ENCODE peak calls at places on chromosome 16, in four cellular contexts. Z is left lung, U is uterus, Y is fibroblast of lung. X is an unnamed sample. For H3K4me1, the result is how much of the 10 kb centered on the place peaks cover.

GRCh38 chr16:27852681-27853080 is 210.8 kb downstream of the GSG1L start:
- DNase-seq in Z (no peak), U (no peak), Y (no peak), X (no peak)

GRCh38 chr16:54957403-54957802 is 26.7 kb downstream of the IRX5 start:
- DNase-seq in Z (no peak), U (no peak), Y (no peak), X (no peak)

GRCh38 chr16:660459-661183 is 7.3 kb upstream of the RHOT2 start:
- DNase-seq in Z (peak), Y (peak), U (peak), X (peak)

GRCh38 chr16:56382901-56383355 is 42.4 kb downstream of the AMFR start:
- DNase-seq in U (no peak), Y (peak), Z (no peak), X (no peak)

GRCh38 chr16:47311738-47312505 is 148.9 kb downstream of the ITFG1 start:
- DNase-seq in Z (no peak), U (no peak), Y (peak), X (no peak)

GRCh38 chr16:70394853-70395252 is 44.0 kb downstream of the ST3GAL2 start:
- DNase-seq in U (no peak), Y (no peak), Z (no peak), X (no peak)

GRCh38 chr16:4696172-4696904 is 3.0 kb downstream of the NUDT16L1 start:
- DNase-seq in Y (no peak), Z (no peak), U (peak), X (no peak)

GRCh38 chr16:2852731-2853507 is 5.1 kb downstream of the PRSS22 start:
- DNase-seq in Z (no peak), U (no peak), Y (no peak), X (no peak)

GRCh38 chr16:56116577-56116964 is 74.7 kb upstream of the GNAO1 start:
- DNase-seq in Y (no peak), U (no peak), Z (no peak), X (no peak)

GRCh38 chr16:7967986-7968509 is 622.3 kb downstream of the TMEM114 start:
- DNase-seq in Z (no peak), U (no peak), Y (no peak), X (no peak)

GRCh38 chr16:4380131-4381063 is 8.7 kb downstream of the VASN start:
- DNase-seq in Y (peak), U (no peak), Z (no peak), X (no peak)

GRCh38 chr16:52435573-52435972 is 111.4 kb downstream of the TOX3 start:
- DNase-seq in U (no peak), Z (no peak), Y (no peak), X (no peak)

GRCh38 chr16:27169511-27170071 is 33.7 kb upstream of the KDM8 start:
- DNase-seq in Z (peak), Y (peak), U (no peak), X (peak)

GRCh38 chr16:86501989-86502855 is 8.1 kb upstream of the FOXF1 start:
- DNase-seq in Y (no peak), Z (no peak), U (no peak), X (no peak)

GRCh38 chr16:83187404-83187803 is 560.6 kb downstream of the CDH13 start:
- DNase-seq in Y (peak), Z (no peak), U (no peak), X (no peak)

GRCh38 chr16:50245417-50246298 is 20.7 kb upstream of the ADCY7 start:
- DNase-seq in U (no peak), Y (peak), Z (peak), X (peak)

GRCh38 chr16:11248133-11248532 is 7.9 kb downstream of the SOCS1 start:
- DNase-seq in Y (no peak), Z (no peak), U (no peak), X (no peak)

GRCh38 chr16:396605-397004 is 394 bp upstream of the NME4 start:
- DNase-seq in Y (peak), U (no peak), Z (no peak), X (no peak)

GRCh38 chr16:22311520-22311919 is 14.3 kb downstream of the POLR3E start:
- DNase-seq in U (no peak), Y (no peak), Z (no peak), X (no peak)

GRCh38 chr16:29978564-29979270 is 5.0 kb downstream of the TAOK2 start:
- DNase-seq in U (no peak), Y (no peak), Z (no peak), X (no peak)

GRCh38 chr16:83891742-83892141 is 7.2 kb upstream of the MLYCD start:
- DNase-seq in U (no peak), Z (no peak), Y (no peak), X (no peak)

GRCh38 chr16:31347445-31347844 is 7.5 kb upstream of the ITGAX start:
- DNase-seq in U (no peak), Y (no peak), Z (no peak), X (no peak)

GRCh38 chr16:23182675-23183485 is at the start of gene SCNN1G:
- DNase-seq in U (no peak), Z (peak), Y (peak), X (no peak)

GRCh38 chr16:81485225-81485624 is 40.6 kb downstream of the CMIP start:
- DNase-seq in U (no peak), Y (peak), Z (no peak), X (no peak)
- H3K4me1 ChIP-seq in U (under half), Y (under half), Z (half or more), X (under half)

DNA sequence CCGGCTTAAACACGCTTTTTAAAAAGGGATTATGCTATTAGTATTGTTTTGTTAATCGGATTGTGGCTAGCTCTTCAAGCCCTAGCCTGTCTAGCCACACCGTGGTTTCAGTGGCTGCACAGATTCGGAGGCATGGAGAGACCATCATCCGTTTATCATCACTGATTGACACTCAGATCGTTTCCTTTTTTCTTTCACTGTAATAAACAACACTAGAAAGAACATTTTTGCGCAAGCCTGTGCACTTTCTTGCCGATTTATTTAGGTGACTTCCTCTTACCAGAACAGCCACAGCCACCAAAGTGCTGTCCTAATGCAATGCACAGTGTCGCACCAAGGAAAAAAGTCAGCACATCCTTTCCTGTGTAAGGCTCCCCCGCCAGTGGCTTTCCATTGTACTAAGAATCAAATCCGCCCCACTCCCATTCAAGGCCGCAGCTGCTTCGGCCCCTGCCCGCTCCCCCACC is 78.2 kb downstream of the CRISPLD2 start:
- DNase-seq in U (no peak), Y (no peak), Z (no peak), X (no peak)
- H3K27ac ChIP-seq in U (no peak), Y (no peak), Z (no peak), X (no peak)

GRCh38 chr16:87621550-87621829 is 19.2 kb downstream of the JPH3 start:
- DNase-seq in U (no peak), Z (no peak), Y (no peak), X (no peak)
- H3K4me3 ChIP-seq in U (no peak), Z (no peak), Y (no peak), X (no peak)

GRCh38 chr16:67549240-67549639 is 13.1 kb upstream of the CTCF start:
- DNase-seq in Z (peak), U (no peak), Y (no peak), X (no peak)
- H3K4me1 ChIP-seq in Z (under half), U (under half), Y (under half), X (under half)

GRCh38 chr16:58127033-58127556 is 2.1 kb downstream of the CFAP20 start:
- DNase-seq in U (no peak), Z (no peak), Y (peak), X (peak)

GRCh38 chr16:58127634-58128033 is 1.5 kb downstream of the CFAP20 start:
- DNase-seq in Y (no peak), U (no peak), Z (no peak), X (no peak)

GRCh38 chr16:58128721-58129096 is 472 bp downstream of the CFAP20 start:
- DNase-seq in U (no peak), Y (no peak), Z (peak), X (no peak)

GRCh38 chr16:58129097-58129936 is at the start of gene CFAP20:
- DNase-seq in Y (peak), Z (peak), U (peak), X (peak)

GRCh38 chr16:58128181-58128631 is 975 bp downstream of the CFAP20 start:
- DNase-seq in U (no peak), Y (no peak), Z (no peak), X (no peak)
- H3K27ac ChIP-seq in U (peak), Y (peak), Z (peak), X (peak)

DNA sequence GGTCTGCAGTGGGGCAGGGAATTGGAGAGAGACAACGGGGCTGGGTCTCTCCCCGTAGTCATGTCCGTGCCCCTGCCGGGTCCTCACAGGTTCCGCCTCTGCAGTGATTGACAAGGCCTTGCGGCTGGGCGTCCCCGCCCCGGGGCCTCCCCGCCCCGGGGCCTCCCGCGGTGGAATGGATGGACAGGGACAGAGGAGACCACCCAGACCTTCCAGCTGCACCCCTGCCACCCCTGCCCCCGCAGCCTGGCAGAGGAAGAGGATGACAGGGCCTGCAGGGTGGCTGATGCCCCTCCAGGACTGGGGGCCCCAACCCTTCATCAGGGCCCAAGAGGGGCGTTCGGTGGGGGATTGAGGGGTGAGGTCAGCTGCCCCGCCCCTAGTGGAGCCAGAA is 216.4 kb upstream of the CIBAR2 start:
- DNase-seq in Y (no peak), U (no peak), Z (no peak), X (no peak)
- H3K4me3 ChIP-seq in Y (no peak), U (no peak), Z (no peak), X (no peak)

DNA sequence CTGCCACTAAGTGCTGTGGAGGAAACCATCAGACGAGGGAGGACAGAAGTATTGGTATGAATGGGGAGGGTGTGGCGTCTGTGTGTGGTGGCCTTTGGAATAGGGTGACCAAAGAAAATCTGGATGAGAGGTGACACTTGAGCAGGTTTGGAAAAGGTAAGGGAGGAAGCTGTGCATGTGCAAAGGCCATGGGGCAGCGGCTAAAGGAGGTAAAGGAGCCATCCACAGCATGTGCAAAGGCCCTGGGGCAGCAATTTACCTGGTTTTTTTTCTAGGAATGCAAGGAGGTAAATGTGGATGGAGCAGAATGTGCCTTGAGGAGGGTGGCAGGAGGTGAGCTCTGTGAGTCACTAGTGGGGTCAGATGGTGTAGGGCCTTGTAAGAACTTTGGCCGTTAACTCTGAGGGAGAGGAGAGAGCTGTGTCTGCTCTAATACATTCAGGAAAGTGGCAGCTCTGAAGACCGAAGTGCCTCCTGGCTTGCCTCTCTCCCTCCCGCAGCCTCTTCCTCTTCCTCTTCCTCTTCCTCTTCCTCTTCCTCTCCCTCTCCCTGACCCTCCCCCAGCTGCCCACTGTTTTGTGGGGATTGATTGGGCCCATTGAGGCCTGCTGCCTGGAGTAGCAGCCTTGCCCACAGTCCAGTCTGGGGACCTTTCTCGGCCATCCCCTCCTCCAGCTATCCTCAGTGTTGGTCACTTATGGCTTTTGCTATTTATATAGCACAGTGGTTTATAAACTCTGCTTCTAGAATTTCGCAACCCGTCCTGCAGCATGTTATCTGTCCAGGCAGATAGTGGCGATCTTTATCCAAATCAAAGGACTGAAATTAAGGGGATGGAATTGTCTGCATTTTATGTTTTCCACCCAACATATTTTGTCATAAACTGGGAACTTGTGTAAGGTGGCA is 38.7 kb downstream of the CMIP start:
- DNase-seq in Z (no peak), U (no peak), Y (peak), X (no peak)
- H3K4me1 ChIP-seq in Z (half or more), U (under half), Y (under half), X (under half)

GRCh38 chr16:14112539-14112856 is 41.4 kb downstream of the MRTFB start:
- DNase-seq in U (no peak), Y (no peak), Z (no peak), X (no peak)

GRCh38 chr16:14109782-14110727 is 38.9 kb downstream of the MRTFB start:
- DNase-seq in Z (no peak), Y (peak), U (no peak), X (no peak)

GRCh38 chr16:14110728-14111251 is 39.7 kb downstream of the MRTFB start:
- DNase-seq in Z (no peak), U (no peak), Y (no peak), X (no peak)

GRCh38 chr16:14113344-14113743 is 42.2 kb downstream of the MRTFB start:
- DNase-seq in Z (no peak), U (no peak), Y (no peak), X (no peak)

GRCh38 chr16:14111713-14112538 is 40.8 kb downstream of the MRTFB start:
- DNase-seq in Y (no peak), Z (peak), U (peak), X (no peak)
- H3K27ac ChIP-seq in Y (no peak), Z (no peak), U (peak), X (no peak)

X was measured in naive thymus-derived CD4-positive, alpha-beta T cell.